ENCODE peak calls at places on chromosomes 1 and 21, in seven cellular contexts. P is M059J; Y is glutamatergic neuron; X is stimulated activated CD4-positive, alpha-beta T cell treated with anti-CD3 and anti-CD28 coated beads, Interleukin-4, amount 100 ng/mL, for 4 hours; V is ureter; U is body of pancreas; Z is NCI-H1092. O is an unnamed sample.

GRCh38 chr1:164223378-164223777 is 335.6 kb upstream of the PBX1 start:
- DNase-seq in P (no peak), Y (no peak), X (no peak), V (no peak), U (no peak), Z (peak; percentile 2), O (no peak)

GRCh38 chr21:25039461-25040380 is 567.6 kb downstream of the MRPL39 start:
- DNase-seq in P (peak; percentile 53), Y (no peak), X (no peak), V (no peak), U (no peak), Z (peak; percentile 21), O (no peak)

GRCh38 chr1:27031235-27032118 is 18.8 kb upstream of the TENT5B start:
- DNase-seq in P (peak; percentile 92), Y (no peak), X (no peak), V (peak; percentile 82), U (peak; percentile 91), Z (no peak), O (peak; percentile 88)

GRCh38 chr1:179142889-179143299 is 61.0 kb downstream of the TOR3A start:
- DNase-seq in P (peak; percentile 99), Y (no peak), X (no peak), V (no peak), U (no peak), Z (no peak), O (peak; percentile 98)

GRCh38 chr21:19541612-19542011 is 1138.0 kb upstream of the TMPRSS15 start:
- DNase-seq in P (no peak), Y (no peak), X (no peak), V (no peak), U (peak; percentile 32), Z (no peak), O (no peak)

GRCh38 chr1:216523449-216524190 is 100.4 kb upstream of the USH2A start:
- DNase-seq in P (peak; percentile 9), Y (no peak), X (no peak), V (no peak), U (no peak), Z (no peak), O (peak; percentile 40)

GRCh38 chr1:243792891-243793290 is 57.2 kb downstream of the AKT3 start:
- DNase-seq in P (no peak), Y (no peak), X (no peak), V (no peak), U (no peak), Z (no peak), O (no peak)

GRCh38 chr1:147852706-147853225 is 49.8 kb upstream of the GJA8 start:
- DNase-seq in P (peak; percentile 23), Y (no peak), X (no peak), V (no peak), U (no peak), Z (no peak), O (no peak)

GRCh38 chr1:30670195-30671060 is 53.0 kb downstream of the MATN1 start:
- DNase-seq in P (peak; percentile 57), Y (no peak), X (no peak), V (no peak), U (no peak), Z (no peak), O (peak; percentile 74)

GRCh38 chr1:19038732-19039131 is 82.3 kb upstream of the IFFO2 start:
- DNase-seq in P (no peak), Y (no peak), X (no peak), V (no peak), U (no peak), Z (no peak), O (no peak)

GRCh38 chr21:16870116-16870515 is 642.7 kb upstream of the CXADR start:
- DNase-seq in P (peak; percentile 6), Y (no peak), X (no peak), V (no peak), U (no peak), Z (no peak), O (peak; percentile 17)

GRCh38 chr1:184615301-184615700 is 139.4 kb downstream of the EDEM3 start:
- DNase-seq in P (no peak), Y (no peak), X (no peak), V (no peak), U (no peak), Z (no peak), O (no peak)

GRCh38 chr1:21655748-21656147 is 13.4 kb downstream of the RAP1GAP start:
- DNase-seq in P (peak; percentile 73), Y (no peak), X (no peak), V (no peak), U (peak; percentile 45), Z (no peak), O (peak; percentile 43)

GRCh38 chr1:54180666-54181360 is 19.0 kb downstream of the CYB5RL start:
- DNase-seq in P (no peak), Y (peak; percentile 51), X (no peak), V (no peak), U (no peak), Z (no peak), O (no peak)

GRCh38 chr1:125065092-125065820 is 3880.5 kb downstream of the SRGAP2C start:
- DNase-seq in P (no peak), Y (no peak), X (no peak), V (no peak), U (no peak), Z (no peak), O (no peak)

GRCh38 chr1:203636306-203636705 is 9.7 kb downstream of the ATP2B4 start:
- DNase-seq in P (peak; percentile 61), Y (no peak), X (no peak), V (no peak), U (no peak), Z (no peak), O (peak; percentile 45)

GRCh38 chr1:245991266-245991665 is 515.8 kb downstream of the SMYD3 start:
- DNase-seq in P (no peak), Y (no peak), X (no peak), V (no peak), U (no peak), Z (no peak), O (no peak)

GRCh38 chr1:95041491-95042165 is 31.1 kb downstream of the ALG14 start:
- DNase-seq in P (peak; percentile 86), Y (peak; percentile 29), X (no peak), V (peak; percentile 69), U (peak; percentile 75), Z (peak; percentile 42), O (peak; percentile 80)

GRCh38 chr1:1908506-1908791 is 6.6 kb upstream of the CALML6 start:
- DNase-seq in P (peak; percentile 29), Y (no peak), X (no peak), V (peak; percentile 63), U (no peak), Z (no peak), O (no peak)

GRCh38 chr1:20185834-20186782 is at the start of the genes PLA2G2C and UBXN10:
- DNase-seq in P (no peak), Y (peak; percentile 82), X (peak; percentile 62), V (peak; percentile 73), U (peak; percentile 60), Z (peak; percentile 24), O (no peak)

GRCh38 chr1:172399369-172400072 is 21.0 kb upstream of the C1orf105 start:
- DNase-seq in P (peak; percentile 96), Y (no peak), X (no peak), V (no peak), U (peak; percentile 40), Z (no peak), O (peak; percentile 91)

GRCh38 chr1:119275145-119275929 is 93.2 kb upstream of the HAO2 start:
- DNase-seq in P (peak; percentile 66), Y (peak; percentile 42), X (peak; percentile 15), V (no peak), U (peak; percentile 57), Z (peak; percentile 12), O (peak; percentile 65)

GRCh38 chr1:114558548-114558947 is 22.9 kb downstream of the BCAS2 start:
- DNase-seq in P (peak; percentile 8), Y (no peak), X (no peak), V (no peak), U (no peak), Z (no peak), O (no peak)

GRCh38 chr21:41953831-41954653 is at the start of gene C2CD2:
- DNase-seq in P (peak; percentile 71), Y (peak; percentile 40), X (peak; percentile 52), V (no peak), U (peak; percentile 74), Z (peak; percentile 19), O (peak; percentile 82)

GRCh38 chr21:35226960-35227741 is 178.0 kb upstream of the RUNX1 start:
- DNase-seq in P (no peak), Y (no peak), X (no peak), V (no peak), U (no peak), Z (no peak), O (no peak)

GRCh38 chr1:45306319-45306718 is 20.4 kb upstream of the HPDL start:
- DNase-seq in P (peak; percentile 38), Y (no peak), X (peak; percentile 20), V (no peak), U (no peak), Z (no peak), O (peak; percentile 64)

GRCh38 chr1:94721240-94721639 is 98.9 kb upstream of the SLC44A3 start:
- DNase-seq in P (no peak), Y (no peak), X (no peak), V (no peak), U (no peak), Z (no peak), O (no peak)